ENCODE peak calls at places on chromosomes 16 and 17, in five cellular contexts. B, M, A, G and U are unnamed samples.

GRCh38 chr16:49463529-49463928 is 89.9 kb downstream of the C16orf78 start:
- DNase-seq in B (peak; percentile 36), G (no peak), M (no peak), A (no peak), U (no peak)

GRCh38 chr17:63117431-63117830 is 151.4 kb downstream of the TANC2 start:
- DNase-seq in A (no peak), B (no peak), G (no peak), M (no peak), U (no peak)

GRCh38 chr17:2875608-2876007 is 79.4 kb downstream of the RAP1GAP2 start:
- DNase-seq in B (peak; percentile 65), A (no peak), M (no peak), G (no peak), U (no peak)

GRCh38 chr16:65422934-65423333 is 301.1 kb upstream of the CDH11 start:
- DNase-seq in B (no peak), M (no peak), G (no peak), A (no peak), U (no peak)

GRCh38 chr17:39483506-39483905 is 22.2 kb downstream of the CDK12 start:
- DNase-seq in B (no peak), A (no peak), G (no peak), M (no peak), U (no peak)

GRCh38 chr16:19935696-19936095 is 51.0 kb upstream of the GPRC5B start:
- DNase-seq in B (no peak), G (no peak), A (peak; percentile 12), M (peak; percentile 26), U (no peak)

GRCh38 chr17:73083432-73083831 is 9.1 kb downstream of the SLC39A11 start:
- DNase-seq in G (no peak), B (no peak), M (no peak), A (no peak), U (no peak)

GRCh38 chr17:34527908-34528470 is 51.4 kb upstream of the TMEM132E start:
- DNase-seq in G (no peak), A (no peak), M (no peak), B (peak; percentile 88), U (no peak)

GRCh38 chr16:11524098-11524760 is 62.5 kb downstream of the LITAF start:
- DNase-seq in B (no peak), G (no peak), A (no peak), M (no peak), U (no peak)

GRCh38 chr17:81685108-81685507 is 1.3 kb downstream of the HGS start:
- DNase-seq in A (peak; percentile 29), B (peak; percentile 52), G (no peak), M (no peak), U (no peak)

GRCh38 chr16:52543654-52544053 is 3.3 kb downstream of the TOX3 start:
- DNase-seq in M (no peak), A (no peak), G (no peak), B (no peak), U (no peak)

GRCh38 chr17:29611351-29612093 is 11.2 kb downstream of the CORO6 start:
- DNase-seq in M (no peak), A (no peak), B (no peak), G (no peak), U (no peak)

DNA sequence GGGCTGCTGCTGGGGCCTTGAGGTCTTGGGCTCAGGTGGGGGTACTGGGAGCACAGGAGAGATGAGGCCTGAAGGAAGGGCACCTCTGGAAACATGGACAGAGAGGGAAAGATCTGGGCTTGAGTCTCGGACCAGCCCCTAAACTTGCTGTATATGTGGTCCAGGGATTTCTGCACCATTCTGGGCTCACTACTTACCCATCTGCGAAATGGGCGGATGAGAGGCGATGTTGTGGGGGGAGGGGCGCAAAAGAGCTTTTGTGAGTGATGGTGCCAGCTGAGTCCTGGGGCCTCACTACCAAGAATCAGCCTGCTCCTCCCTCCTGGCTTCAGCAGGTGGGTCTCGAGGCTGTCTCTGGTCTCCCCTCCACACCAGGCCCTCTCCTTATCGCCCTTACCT is 285 bp downstream of the C17orf99 start:
- DNase-seq in B (no peak), M (peak; percentile 32), A (no peak), G (no peak), U (no peak)
- H3K4me1 ChIP-seq in B (no peaks in the 10 kb centered on the region), M (peaks cover 24% of the 10 kb centered on the region), A (peaks cover 22% of the 10 kb centered on the region), G (peaks cover 4% of the 10 kb centered on the region), U (peaks cover 47% of the 10 kb centered on the region)

GRCh38 chr17:83196088-83196765 is 116.8 kb downstream of the METRNL start:
- DNase-seq in M (no peak), G (no peak), B (no peak), A (peak; percentile 55), U (no peak)
- H3K27ac ChIP-seq in M (no peak overlapping the region), G (no peak overlapping the region), B (no peak overlapping the region), A (no peak overlapping the region), U (peak overlapping the region; percentile 62)

DNA sequence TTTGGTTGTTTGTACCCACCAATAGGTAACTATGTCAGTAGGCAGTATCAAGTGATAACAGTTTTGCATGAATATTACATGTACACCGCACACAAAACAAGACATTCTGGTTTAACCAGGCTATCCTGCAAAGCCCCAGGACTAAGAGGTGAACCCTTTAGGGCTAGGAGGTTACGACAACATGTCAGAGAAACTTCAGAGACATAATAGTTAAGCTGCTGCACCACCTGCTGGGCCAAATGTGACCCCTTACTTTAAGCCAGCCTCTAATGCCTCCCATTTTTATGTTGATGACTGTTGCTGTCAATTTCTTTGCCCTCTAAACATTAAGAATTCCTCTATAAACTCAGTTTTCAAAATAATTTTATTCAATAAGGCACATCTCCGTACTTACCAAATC is 15.4 kb downstream of the SRP68 start:
- DNase-seq in M (no peak), G (no peak), B (no peak), A (no peak), U (no peak)
- TF ChIP-seq CTCF in M (no peak), G (no peak), B (no peak), A (no peak), U (no peak)

DNA sequence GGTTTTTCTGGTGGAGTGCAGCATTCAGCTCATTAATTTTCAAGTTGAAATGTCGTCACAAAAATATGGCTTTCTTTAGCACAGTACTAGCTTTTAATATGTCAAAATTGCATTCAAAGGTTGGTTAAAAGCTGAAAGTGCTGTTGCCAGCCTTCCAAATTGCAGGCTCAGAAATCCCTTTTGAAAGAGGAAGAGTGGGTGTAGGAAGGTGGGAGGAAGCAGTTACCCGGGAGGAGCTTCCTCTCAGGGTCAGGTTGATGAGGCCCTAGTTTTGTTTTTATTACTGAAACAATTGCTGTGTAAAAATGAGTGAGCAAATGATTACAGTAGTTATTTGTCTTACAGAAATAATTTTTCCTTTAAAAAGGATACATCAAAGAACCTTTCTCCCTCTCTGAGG is 41.4 kb downstream of the SEC14L1 start:
- DNase-seq in A (no peak), G (no peak), M (no peak), B (no peak), U (no peak)
- H3K4me1 ChIP-seq in A (peaks cover 32% of the 10 kb centered on the region), G (no peaks in the 10 kb centered on the region), M (peaks cover 12% of the 10 kb centered on the region), B (no peaks in the 10 kb centered on the region), U (peaks cover 99% of the 10 kb centered on the region)

DNA sequence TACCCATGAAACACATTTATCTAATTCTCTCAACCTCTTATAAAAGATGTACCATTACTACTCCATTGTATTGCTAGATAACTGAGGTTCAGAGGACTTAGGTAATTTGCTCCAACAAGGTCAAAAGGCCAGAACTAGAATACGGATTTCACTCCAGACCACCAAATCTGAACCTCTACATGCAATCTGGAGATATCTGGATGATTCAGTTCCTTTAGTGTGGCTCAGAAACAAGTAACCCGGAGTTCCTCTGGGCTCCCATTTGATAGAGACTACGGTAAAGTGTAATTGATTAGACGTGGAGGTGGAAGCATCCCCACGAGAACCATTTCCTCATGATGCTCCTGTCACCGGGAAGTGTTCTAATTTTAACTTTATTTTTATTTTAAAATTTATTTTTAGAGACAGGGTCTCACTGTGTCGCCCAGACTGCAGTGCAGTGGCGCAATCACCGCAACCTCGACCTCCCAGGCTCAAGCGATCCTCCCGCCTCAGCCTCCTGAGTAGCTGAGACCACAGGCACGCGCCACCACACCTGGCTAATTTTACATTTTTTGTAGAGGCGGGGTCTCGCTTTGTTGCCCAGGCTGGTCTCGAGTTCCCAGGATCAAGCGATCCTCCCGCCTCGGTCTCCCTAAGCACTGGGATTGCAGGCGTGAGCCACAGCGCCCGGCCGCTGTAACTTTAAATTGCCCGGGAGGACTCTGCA is 608 bp upstream of the COX10 start:
- DNase-seq in G (no peak), A (no peak), B (no peak), M (no peak), U (no peak)
- H3K27ac ChIP-seq in G (peak overlapping the region; percentile 45), A (peak overlapping the region; percentile 97), B (no peak overlapping the region), M (peak overlapping the region; percentile 61), U (peak overlapping the region; percentile 94)

GRCh38 chr17:58585554-58585953 is 71.1 kb upstream of the MTMR4 start:
- DNase-seq in M (no peak), G (no peak), B (no peak), A (no peak), U (no peak)

GRCh38 chr17:58590377-58590776 is 75.9 kb upstream of the MTMR4 start:
- DNase-seq in A (no peak), M (no peak), B (no peak), G (no peak), U (no peak)

GRCh38 chr17:58591455-58591854 is 77.0 kb upstream of the MTMR4 start:
- DNase-seq in A (no peak), M (no peak), B (no peak), G (no peak), U (no peak)

GRCh38 chr17:58586009-58586408 is 71.6 kb upstream of the MTMR4 start:
- DNase-seq in B (no peak), G (no peak), A (no peak), M (no peak), U (no peak)

GRCh38 chr17:58587713-58588117 is 73.3 kb upstream of the MTMR4 start:
- DNase-seq in M (peak; percentile 49), G (peak; percentile 31), B (peak; percentile 97), A (peak; percentile 58), U (peak; percentile 39)
- TF ChIP-seq CTCF in M (peak; percentile 76), G (peak; percentile 61), B (peak; percentile 90), A (peak; percentile 98), U (peak; percentile 94)

DNA sequence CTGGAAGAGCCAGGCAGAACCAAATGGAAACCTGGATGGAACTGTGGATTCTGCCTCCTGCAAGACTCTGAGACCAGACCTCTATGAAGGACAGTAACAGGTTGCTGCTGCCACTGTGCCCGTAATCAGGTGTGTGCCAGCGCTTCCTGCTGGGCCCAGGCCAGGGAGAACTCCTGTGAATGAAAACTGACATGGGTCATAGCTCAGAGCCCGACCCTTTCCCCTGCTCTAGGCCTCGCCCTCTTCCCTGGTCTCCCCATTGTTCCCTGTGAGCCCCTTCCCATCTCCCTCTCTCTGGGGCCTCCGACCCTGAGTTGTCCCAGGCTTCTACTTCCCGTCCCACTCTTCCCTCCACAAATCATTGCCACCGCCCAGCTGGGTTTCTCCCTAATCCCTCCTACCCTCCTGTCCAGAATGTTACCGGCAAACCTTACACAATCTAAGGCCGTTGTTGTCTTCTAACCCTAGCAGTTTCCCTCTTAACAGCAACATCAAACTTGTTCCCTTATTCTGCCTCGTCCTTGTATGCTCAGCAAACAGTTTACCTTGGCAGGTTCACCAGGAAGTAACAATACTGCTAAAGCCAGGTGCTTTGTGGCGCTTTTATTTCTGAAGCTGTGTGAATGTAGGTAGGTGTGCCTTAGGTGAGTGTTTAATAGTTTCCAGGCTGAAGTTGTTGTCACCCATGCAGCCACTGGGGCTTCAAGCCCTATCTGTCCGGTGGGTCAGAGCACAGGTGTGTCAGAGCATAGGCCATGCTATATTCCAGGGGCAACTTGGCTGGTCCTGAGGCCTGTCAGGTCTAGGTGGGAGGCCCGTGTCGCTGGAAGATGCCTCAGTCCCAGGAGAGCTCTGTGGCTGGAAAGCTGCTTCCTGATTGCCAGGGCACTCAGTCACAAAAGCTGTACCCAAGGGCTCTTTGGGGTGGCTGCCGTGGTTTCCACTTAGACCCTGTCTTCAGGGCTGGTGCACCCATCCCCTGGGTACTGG is 32.0 kb downstream of the SMPD3 start:
- DNase-seq in G (no peak), M (peak; percentile 59), A (no peak), B (no peak), U (no peak)
- H3K4me1 ChIP-seq in G (no peaks in the 10 kb centered on the region), M (peaks cover 39% of the 10 kb centered on the region), A (no peaks in the 10 kb centered on the region), B (no peaks in the 10 kb centered on the region), U (no peaks in the 10 kb centered on the region)